ENCODE peak calls at places on chromosome 5, in seven cellular contexts. One of them, this sample, is unnamed.
A peak's percentile ranks its signal among the peaks of the same experiment; 100 is the strongest.

GRCh38 chr5:159050408-159051091 is 49.2 kb downstream of the EBF1 start:
- DNase-seq in HepG2: no peak
- DNase-seq in SK-N-SH: no peak
- DNase-seq in K562: no peak
- DNase-seq in HCT116: no peak
- DNase-seq in GM12878: no peak
- DNase-seq in H1: no peak
- DNase-seq in this sample: no peak

GRCh38 chr5:11595045-11595444 is 309.2 kb downstream of the CTNND2 start:
- DNase-seq in HepG2: peak; percentile 80
- DNase-seq in SK-N-SH: no peak
- DNase-seq in K562: no peak
- DNase-seq in HCT116: no peak
- DNase-seq in GM12878: no peak
- DNase-seq in H1: no peak
- DNase-seq in this sample: no peak

GRCh38 chr5:6792911-6793451 is 79.7 kb downstream of the TENT4A start:
- DNase-seq in HepG2: no peak
- DNase-seq in SK-N-SH: no peak
- DNase-seq in K562: no peak
- DNase-seq in HCT116: no peak
- DNase-seq in GM12878: no peak
- DNase-seq in H1: no peak
- DNase-seq in this sample: no peak

GRCh38 chr5:127988149-127988755 is 95.3 kb upstream of the SLC12A2 start:
- DNase-seq in HepG2: peak; percentile 10
- DNase-seq in SK-N-SH: no peak
- DNase-seq in K562: peak; percentile 11
- DNase-seq in HCT116: peak; percentile 48
- DNase-seq in GM12878: no peak
- DNase-seq in H1: no peak
- DNase-seq in this sample: no peak

GRCh38 chr5:163696270-163696887 is 191.0 kb downstream of the MAT2B start:
- DNase-seq in HepG2: peak; percentile 38
- DNase-seq in SK-N-SH: peak; percentile 50
- DNase-seq in K562: peak; percentile 5
- DNase-seq in HCT116: peak; percentile 19
- DNase-seq in GM12878: peak; percentile 8
- DNase-seq in H1: peak; percentile 56
- DNase-seq in this sample: peak; percentile 47

GRCh38 chr5:112420111-112420864 is 1.2 kb upstream of the EPB41L4A start:
- DNase-seq in HepG2: peak; percentile 41
- DNase-seq in SK-N-SH: peak; percentile 88
- DNase-seq in K562: peak; percentile 76
- DNase-seq in HCT116: peak; percentile 56
- DNase-seq in GM12878: peak; percentile 9
- DNase-seq in H1: peak; percentile 90
- DNase-seq in this sample: peak; percentile 89

GRCh38 chr5:155193483-155194107 is 180.0 kb downstream of the KIF4B start:
- DNase-seq in HepG2: no peak
- DNase-seq in SK-N-SH: no peak
- DNase-seq in K562: no peak
- DNase-seq in HCT116: no peak
- DNase-seq in GM12878: no peak
- DNase-seq in H1: no peak
- DNase-seq in this sample: no peak

GRCh38 chr5:137061382-137061781 is 437.7 kb downstream of the SPOCK1 start:
- DNase-seq in HepG2: no peak
- DNase-seq in SK-N-SH: no peak
- DNase-seq in K562: no peak
- DNase-seq in HCT116: no peak
- DNase-seq in GM12878: no peak
- DNase-seq in H1: no peak
- DNase-seq in this sample: no peak

GRCh38 chr5:116090192-116090790 is 5.5 kb downstream of the COMMD10 start:
- DNase-seq in HepG2: peak; percentile 55
- DNase-seq in SK-N-SH: no peak
- DNase-seq in K562: peak; percentile 19
- DNase-seq in HCT116: no peak
- DNase-seq in GM12878: no peak
- DNase-seq in H1: no peak
- DNase-seq in this sample: no peak

GRCh38 chr5:34709861-34710673 is 53.9 kb downstream of the RAI14 start:
- DNase-seq in HepG2: peak; percentile 64
- DNase-seq in SK-N-SH: no peak
- DNase-seq in K562: no peak
- DNase-seq in HCT116: no peak
- DNase-seq in GM12878: no peak
- DNase-seq in H1: no peak
- DNase-seq in this sample: no peak
- TF ChIP-seq JUND in HepG2: no peak
- TF ChIP-seq JUND in SK-N-SH: peak; percentile 71
- TF ChIP-seq JUND in K562: no peak
- TF ChIP-seq JUND in HCT116: no peak
- TF ChIP-seq JUND in GM12878: no peak
- TF ChIP-seq JUND in H1: no peak
- TF ChIP-seq JUND in this sample: no peak

GRCh38 chr5:122154910-122155309 is 25.6 kb downstream of the ZNF474 start:
- DNase-seq in HepG2: no peak
- DNase-seq in SK-N-SH: no peak
- DNase-seq in K562: peak; percentile 31
- DNase-seq in HCT116: no peak
- DNase-seq in GM12878: no peak
- DNase-seq in H1: no peak
- DNase-seq in this sample: no peak
- TF ChIP-seq JUND in HepG2: no peak
- TF ChIP-seq JUND in SK-N-SH: no peak
- TF ChIP-seq JUND in K562: no peak
- TF ChIP-seq JUND in HCT116: no peak
- TF ChIP-seq JUND in GM12878: no peak
- TF ChIP-seq JUND in H1: no peak
- TF ChIP-seq JUND in this sample: no peak

DNA sequence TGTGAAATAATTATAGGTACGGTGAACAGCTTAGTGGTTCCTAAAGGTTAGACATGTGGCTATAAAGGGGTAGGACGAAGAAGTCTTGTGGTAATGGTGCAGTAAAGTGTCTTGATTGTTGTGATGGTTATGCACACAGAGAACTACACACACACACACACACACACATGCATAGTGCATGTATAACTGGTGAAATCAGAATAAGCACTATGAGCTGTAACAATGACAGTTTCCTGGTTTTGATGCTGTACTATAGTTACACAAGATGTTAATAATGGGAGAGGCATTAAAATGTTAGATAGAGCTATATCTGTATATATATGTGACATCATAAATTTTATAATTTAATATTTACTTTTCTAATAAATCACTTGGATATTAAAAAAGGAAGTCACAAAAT is 350.3 kb upstream of the DAB2 start:
- DNase-seq in HepG2: no peak
- DNase-seq in SK-N-SH: no peak
- DNase-seq in K562: no peak
- DNase-seq in HCT116: no peak
- DNase-seq in GM12878: no peak
- DNase-seq in H1: no peak
- DNase-seq in this sample: no peak
- TF ChIP-seq JUND in HepG2: no peak
- TF ChIP-seq JUND in SK-N-SH: no peak
- TF ChIP-seq JUND in K562: no peak
- TF ChIP-seq JUND in HCT116: no peak
- TF ChIP-seq JUND in GM12878: no peak
- TF ChIP-seq JUND in H1: no peak
- TF ChIP-seq JUND in this sample: no peak

DNA sequence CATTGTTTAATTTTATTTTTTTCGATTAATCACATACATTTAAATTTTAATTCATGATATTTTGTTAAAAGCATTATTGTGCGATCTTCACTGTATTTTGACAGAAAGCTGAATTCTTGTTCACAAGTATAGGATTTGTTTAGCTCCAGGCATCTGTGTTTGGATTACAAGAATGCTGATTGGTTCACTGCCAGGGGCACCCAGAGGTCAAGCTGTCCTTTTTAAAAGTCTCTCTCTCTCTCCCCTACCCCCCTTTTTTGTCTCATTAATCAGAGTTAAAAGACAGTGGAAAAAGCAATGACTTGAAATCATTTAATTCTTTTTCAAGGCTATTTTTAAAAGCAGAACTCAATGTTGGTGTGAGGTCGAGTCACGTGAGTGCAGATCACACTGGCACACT is 387.3 kb downstream of the NR2F1-AS1 start:
- DNase-seq in HepG2: no peak
- DNase-seq in SK-N-SH: no peak
- DNase-seq in K562: no peak
- DNase-seq in HCT116: no peak
- DNase-seq in GM12878: no peak
- DNase-seq in H1: no peak
- DNase-seq in this sample: no peak
- TF ChIP-seq JUND in HepG2: no peak
- TF ChIP-seq JUND in SK-N-SH: no peak
- TF ChIP-seq JUND in K562: no peak
- TF ChIP-seq JUND in HCT116: no peak
- TF ChIP-seq JUND in GM12878: no peak
- TF ChIP-seq JUND in H1: no peak
- TF ChIP-seq JUND in this sample: no peak

GRCh38 chr5:545641-546375 is 21.6 kb upstream of the SLC9A3 start:
- DNase-seq in HepG2: no peak
- DNase-seq in SK-N-SH: no peak
- DNase-seq in K562: no peak
- DNase-seq in HCT116: no peak
- DNase-seq in GM12878: no peak
- DNase-seq in H1: no peak
- DNase-seq in this sample: no peak

GRCh38 chr5:548256-548655 is 24.0 kb upstream of the SLC9A3 start:
- DNase-seq in HepG2: no peak
- DNase-seq in SK-N-SH: no peak
- DNase-seq in K562: no peak
- DNase-seq in HCT116: no peak
- DNase-seq in GM12878: no peak
- DNase-seq in H1: no peak
- DNase-seq in this sample: no peak

GRCh38 chr5:544675-545330 is 20.6 kb upstream of the SLC9A3 start:
- DNase-seq in HepG2: no peak
- DNase-seq in SK-N-SH: no peak
- DNase-seq in K562: no peak
- DNase-seq in HCT116: no peak
- DNase-seq in GM12878: no peak
- DNase-seq in H1: no peak
- DNase-seq in this sample: no peak

GRCh38 chr5:547086-547924 is 23.1 kb upstream of the SLC9A3 start:
- DNase-seq in HepG2: no peak
- DNase-seq in SK-N-SH: no peak
- DNase-seq in K562: no peak
- DNase-seq in HCT116: no peak
- DNase-seq in GM12878: no peak
- DNase-seq in H1: no peak
- DNase-seq in this sample: no peak

DNA sequence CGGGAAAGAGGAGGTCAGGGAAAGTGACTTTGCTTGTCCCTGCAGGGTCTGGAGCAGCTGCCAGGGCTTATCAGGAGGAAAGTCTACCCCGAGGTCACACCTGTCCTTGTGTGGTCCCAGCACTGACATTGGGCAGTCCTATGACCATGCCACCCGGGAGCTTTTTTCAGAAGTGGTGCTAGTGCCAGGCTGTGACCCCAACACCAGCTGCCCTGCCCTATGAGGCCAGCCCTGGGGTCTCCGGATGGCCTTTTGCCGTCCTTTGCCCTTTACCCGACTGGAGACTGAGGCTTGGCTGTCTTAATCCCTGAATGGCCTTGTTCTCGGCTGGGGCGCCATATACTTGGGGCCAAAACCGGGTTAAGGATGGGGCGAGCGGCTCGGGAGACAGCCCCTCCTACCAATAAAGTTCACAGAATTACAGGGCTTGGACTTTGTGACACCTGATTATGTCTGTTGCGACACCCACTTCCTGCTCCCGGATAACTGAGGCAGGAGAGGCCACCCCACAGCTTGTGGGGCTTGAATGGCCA is 22.2 kb upstream of the SLC9A3 start:
- DNase-seq in HepG2: no peak
- DNase-seq in SK-N-SH: no peak
- DNase-seq in K562: no peak
- DNase-seq in HCT116: no peak
- DNase-seq in GM12878: no peak
- DNase-seq in H1: no peak
- DNase-seq in this sample: no peak
- TF ChIP-seq JUND in HepG2: no peak
- TF ChIP-seq JUND in SK-N-SH: no peak
- TF ChIP-seq JUND in K562: no peak
- TF ChIP-seq JUND in HCT116: no peak
- TF ChIP-seq JUND in GM12878: no peak
- TF ChIP-seq JUND in H1: no peak
- TF ChIP-seq JUND in this sample: no peak

This sample was measured in T47D.